ENCODE peak calls at places on chromosomes 7 and 10, in four cellular contexts. One of them, this sample, is unnamed.

GRCh38 chr7:119936876-119937275 is 336.1 kb upstream of the KCND2 start:
- DNase-seq in cardiac muscle cell: no peak
- DNase-seq in psoas muscle: no peak
- DNase-seq in brain microvascular endothelial cell: no peak
- DNase-seq in this sample: peak

GRCh38 chr10:48399056-48399541 is 92.6 kb downstream of the MAPK8 start:
- DNase-seq in cardiac muscle cell: no peak
- DNase-seq in psoas muscle: no peak
- DNase-seq in brain microvascular endothelial cell: no peak
- DNase-seq in this sample: no peak

GRCh38 chr10:24873281-24873683 is 79.1 kb downstream of the PRTFDC1 start:
- DNase-seq in cardiac muscle cell: peak
- DNase-seq in psoas muscle: no peak
- DNase-seq in brain microvascular endothelial cell: peak
- DNase-seq in this sample: peak

GRCh38 chr10:89845541-89846275 is 144.3 kb downstream of the KIF20B start:
- DNase-seq in cardiac muscle cell: peak
- DNase-seq in psoas muscle: no peak
- DNase-seq in brain microvascular endothelial cell: peak
- DNase-seq in this sample: no peak

GRCh38 chr10:84156768-84157167 is 16.8 kb upstream of the GPR15LG start:
- DNase-seq in cardiac muscle cell: peak
- DNase-seq in psoas muscle: no peak
- DNase-seq in brain microvascular endothelial cell: no peak
- DNase-seq in this sample: no peak

GRCh38 chr10:95391570-95392249 is 100.9 kb upstream of the PDLIM1 start:
- DNase-seq in cardiac muscle cell: peak
- DNase-seq in psoas muscle: no peak
- DNase-seq in brain microvascular endothelial cell: peak
- DNase-seq in this sample: peak

GRCh38 chr7:139860090-139860773 is 31.2 kb downstream of the TBXAS1 start:
- DNase-seq in cardiac muscle cell: no peak
- DNase-seq in psoas muscle: no peak
- DNase-seq in brain microvascular endothelial cell: no peak
- DNase-seq in this sample: no peak

GRCh38 chr7:18221377-18222290 is 194.0 kb upstream of the PRPS1L1 start:
- DNase-seq in cardiac muscle cell: peak
- DNase-seq in psoas muscle: no peak
- DNase-seq in brain microvascular endothelial cell: no peak
- DNase-seq in this sample: peak

GRCh38 chr7:107995184-107996071 is 7.5 kb downstream of the LAMB1 start:
- DNase-seq in cardiac muscle cell: peak
- DNase-seq in psoas muscle: no peak
- DNase-seq in brain microvascular endothelial cell: peak
- DNase-seq in this sample: peak

GRCh38 chr10:43851030-43851429 is 202.3 kb upstream of the ZNF32 start:
- DNase-seq in cardiac muscle cell: no peak
- DNase-seq in psoas muscle: no peak
- DNase-seq in brain microvascular endothelial cell: no peak
- DNase-seq in this sample: no peak

GRCh38 chr7:2601065-2601464 is 30.7 kb upstream of the TTYH3 start:
- DNase-seq in cardiac muscle cell: no peak
- DNase-seq in psoas muscle: no peak
- DNase-seq in brain microvascular endothelial cell: no peak
- DNase-seq in this sample: no peak

GRCh38 chr7:7569113-7569527 is 2.4 kb downstream of the MIOS start:
- DNase-seq in cardiac muscle cell: no peak
- DNase-seq in psoas muscle: no peak
- DNase-seq in brain microvascular endothelial cell: no peak
- DNase-seq in this sample: no peak

GRCh38 chr10:3197354-3198003 is 24.9 kb upstream of the PITRM1 start:
- DNase-seq in cardiac muscle cell: peak
- DNase-seq in psoas muscle: peak
- DNase-seq in brain microvascular endothelial cell: peak
- DNase-seq in this sample: peak

GRCh38 chr10:16520900-16521299 is 779 bp downstream of the C1QL3 start:
- DNase-seq in cardiac muscle cell: peak
- DNase-seq in psoas muscle: peak
- DNase-seq in brain microvascular endothelial cell: no peak
- DNase-seq in this sample: no peak

GRCh38 chr10:16521311-16522016 is at the start of gene C1QL3:
- DNase-seq in cardiac muscle cell: peak
- DNase-seq in psoas muscle: no peak
- DNase-seq in brain microvascular endothelial cell: no peak
- DNase-seq in this sample: no peak

GRCh38 chr10:16519908-16520861 is 1.5 kb downstream of the C1QL3 start:
- DNase-seq in cardiac muscle cell: no peak
- DNase-seq in psoas muscle: no peak
- DNase-seq in brain microvascular endothelial cell: no peak
- DNase-seq in this sample: no peak

GRCh38 chr10:16518822-16519221 is 2.9 kb downstream of the C1QL3 start:
- DNase-seq in cardiac muscle cell: no peak
- DNase-seq in psoas muscle: no peak
- DNase-seq in brain microvascular endothelial cell: no peak
- DNase-seq in this sample: no peak

GRCh38 chr10:16519250-16519907 is 2.3 kb downstream of the C1QL3 start:
- DNase-seq in cardiac muscle cell: no peak
- DNase-seq in psoas muscle: no peak
- DNase-seq in brain microvascular endothelial cell: no peak
- DNase-seq in this sample: peak
- H3K4me3 ChIP-seq in cardiac muscle cell: no peak
- H3K4me3 ChIP-seq in psoas muscle: peak
- H3K4me3 ChIP-seq in brain microvascular endothelial cell: peak
- H3K4me3 ChIP-seq in this sample: no peak

DNA sequence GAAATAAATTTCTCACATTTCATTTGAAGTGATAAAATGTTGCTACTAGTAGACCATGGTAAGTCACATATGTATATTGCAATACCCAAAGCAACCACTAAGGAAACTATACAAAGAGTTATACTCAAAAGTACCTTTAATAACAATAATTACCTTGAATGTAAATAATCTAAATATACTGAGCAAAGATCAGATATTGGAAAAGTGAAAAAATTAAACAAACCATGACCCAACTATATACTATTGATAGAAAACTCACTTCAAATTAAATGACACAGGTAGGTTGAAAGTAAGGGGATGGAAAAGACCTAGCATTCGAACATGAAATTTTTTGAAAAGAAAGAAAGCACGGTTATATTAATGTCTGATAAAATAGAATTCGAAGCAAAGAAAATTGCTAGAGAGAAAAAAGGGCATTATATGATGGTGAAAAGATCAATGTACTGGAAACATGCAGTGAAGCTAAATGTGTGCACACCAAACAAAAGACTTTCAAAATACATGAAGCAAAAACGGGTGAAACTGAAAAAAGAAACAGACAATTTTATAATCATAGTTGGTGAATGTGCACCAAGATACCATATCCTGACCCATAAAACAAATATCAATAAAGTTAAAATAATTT is 29.1 kb downstream of the TFPI2 start:
- DNase-seq in cardiac muscle cell: no peak
- DNase-seq in psoas muscle: no peak
- DNase-seq in brain microvascular endothelial cell: no peak
- DNase-seq in this sample: no peak
- TF ChIP-seq CTCF in cardiac muscle cell: peak
- TF ChIP-seq CTCF in psoas muscle: peak
- TF ChIP-seq CTCF in brain microvascular endothelial cell: no peak
- TF ChIP-seq CTCF in this sample: no peak

DNA sequence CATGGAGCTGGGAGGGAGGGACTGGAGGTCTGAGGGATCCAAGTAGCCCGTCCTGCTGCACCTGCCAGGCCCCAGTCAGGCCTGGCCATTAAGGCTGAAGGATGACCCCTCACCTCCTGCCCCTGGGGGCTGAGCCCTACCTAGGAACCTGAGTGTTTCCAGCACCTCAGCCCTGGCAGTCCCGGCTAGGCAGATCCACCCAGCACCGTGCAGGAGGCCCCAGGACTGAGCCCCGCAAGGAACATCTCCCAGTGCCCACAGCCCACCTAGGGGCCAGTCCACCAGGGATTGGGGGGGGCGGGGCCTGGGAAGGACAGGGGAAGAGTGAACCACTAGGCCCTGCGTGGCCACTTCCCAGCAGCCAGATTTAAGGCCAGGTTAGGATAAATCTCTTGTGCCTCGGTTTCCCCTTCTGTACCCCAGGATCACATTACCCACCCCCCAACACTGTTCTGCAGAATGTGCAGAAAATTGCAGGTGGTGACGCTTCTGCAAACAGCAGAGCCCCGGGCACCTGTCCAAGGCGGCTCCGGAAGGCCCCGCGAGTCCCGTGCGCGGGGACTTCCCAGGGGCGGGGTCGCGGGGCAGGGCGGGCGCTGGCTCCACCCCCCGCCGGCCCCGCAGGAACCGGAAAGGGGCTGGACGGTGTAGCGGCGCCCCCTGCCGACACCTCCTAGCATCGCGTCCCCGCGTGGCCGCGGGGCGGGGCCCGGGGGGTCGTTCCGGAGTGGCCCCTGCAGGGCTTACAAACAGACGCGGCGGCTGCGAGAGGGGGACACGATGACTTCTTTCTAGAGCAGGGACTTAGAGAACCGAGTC is 55.9 kb downstream of the PWWP2B start:
- DNase-seq in cardiac muscle cell: peak
- DNase-seq in psoas muscle: peak
- DNase-seq in brain microvascular endothelial cell: peak
- DNase-seq in this sample: peak
- H3K4me3 ChIP-seq in cardiac muscle cell: peak
- H3K4me3 ChIP-seq in psoas muscle: peak
- H3K4me3 ChIP-seq in brain microvascular endothelial cell: no peak
- H3K4me3 ChIP-seq in this sample: peak

GRCh38 chr10:120943542-120943941 is 92.4 kb downstream of the WDR11 start:
- DNase-seq in cardiac muscle cell: no peak
- DNase-seq in psoas muscle: no peak
- DNase-seq in brain microvascular endothelial cell: no peak
- DNase-seq in this sample: no peak

GRCh38 chr10:120941468-120941867 is 90.3 kb downstream of the WDR11 start:
- DNase-seq in cardiac muscle cell: no peak
- DNase-seq in psoas muscle: no peak
- DNase-seq in brain microvascular endothelial cell: no peak
- DNase-seq in this sample: no peak

GRCh38 chr10:120942806-120943413 is 91.7 kb downstream of the WDR11 start:
- DNase-seq in cardiac muscle cell: peak
- DNase-seq in psoas muscle: peak
- DNase-seq in brain microvascular endothelial cell: peak
- DNase-seq in this sample: peak

GRCh38 chr10:120938822-120939221 is 87.7 kb downstream of the WDR11 start:
- DNase-seq in cardiac muscle cell: no peak
- DNase-seq in psoas muscle: no peak
- DNase-seq in brain microvascular endothelial cell: no peak
- DNase-seq in this sample: no peak

GRCh38 chr10:120940299-120940900 is 89.2 kb downstream of the WDR11 start:
- DNase-seq in cardiac muscle cell: no peak
- DNase-seq in psoas muscle: no peak
- DNase-seq in brain microvascular endothelial cell: no peak
- DNase-seq in this sample: no peak
- TF ChIP-seq CTCF in cardiac muscle cell: no peak
- TF ChIP-seq CTCF in psoas muscle: no peak
- TF ChIP-seq CTCF in brain microvascular endothelial cell: no peak
- TF ChIP-seq CTCF in this sample: no peak

GRCh38 chr10:79197558-79197957 is 128.8 kb downstream of the ZMIZ1 start:
- DNase-seq in cardiac muscle cell: no peak
- DNase-seq in psoas muscle: no peak
- DNase-seq in brain microvascular endothelial cell: no peak
- DNase-seq in this sample: no peak

GRCh38 chr10:79193694-79194382 is 125.1 kb downstream of the ZMIZ1 start:
- DNase-seq in cardiac muscle cell: no peak
- DNase-seq in psoas muscle: no peak
- DNase-seq in brain microvascular endothelial cell: no peak
- DNase-seq in this sample: no peak

GRCh38 chr10:79192677-79193003 is 123.9 kb downstream of the ZMIZ1 start:
- DNase-seq in cardiac muscle cell: peak
- DNase-seq in psoas muscle: peak
- DNase-seq in brain microvascular endothelial cell: no peak
- DNase-seq in this sample: peak

GRCh38 chr10:79196470-79197461 is 128.0 kb downstream of the ZMIZ1 start:
- DNase-seq in cardiac muscle cell: peak
- DNase-seq in psoas muscle: peak
- DNase-seq in brain microvascular endothelial cell: no peak
- DNase-seq in this sample: peak

DNA sequence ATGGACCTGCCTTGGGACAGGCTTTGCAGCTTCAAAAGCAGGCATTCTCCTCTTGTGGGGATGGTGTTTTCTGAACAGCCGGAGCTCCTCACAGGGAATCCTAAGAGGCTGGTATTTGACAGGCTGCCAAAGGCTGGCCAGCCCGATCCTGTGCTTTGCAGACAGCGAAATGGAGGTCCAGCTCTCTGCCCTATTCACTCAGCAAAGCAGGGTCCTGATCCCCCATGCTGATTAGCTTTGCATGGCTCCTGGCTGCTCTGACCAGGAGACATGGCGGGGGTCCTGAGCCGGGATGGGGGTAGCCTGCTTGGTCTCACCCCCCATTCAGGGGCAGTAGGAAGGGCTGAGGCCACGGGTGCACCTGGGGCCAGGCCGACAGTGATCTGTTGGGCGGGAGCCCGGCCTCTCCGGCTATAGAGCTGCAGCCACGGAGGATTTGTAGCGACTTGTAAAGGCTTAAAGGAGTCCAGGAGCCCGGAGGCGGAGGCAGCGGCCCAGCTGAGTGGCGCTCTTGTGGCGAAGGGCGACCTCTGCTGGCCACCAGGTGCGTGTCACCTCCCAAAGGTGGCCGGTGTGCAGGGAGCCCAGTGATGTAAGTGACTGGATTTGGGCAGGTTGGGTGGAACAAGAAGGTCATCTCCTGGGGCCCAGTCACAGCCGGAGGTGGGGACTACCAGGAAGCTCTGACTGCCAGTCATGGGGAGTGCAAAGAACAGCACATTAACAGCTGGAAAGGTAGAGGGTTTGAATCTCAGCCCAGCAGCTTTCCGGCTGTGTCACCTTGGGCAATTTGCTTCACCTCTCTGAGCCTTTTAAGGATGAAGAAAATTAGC is 126.5 kb downstream of the ZMIZ1 start:
- DNase-seq in cardiac muscle cell: peak
- DNase-seq in psoas muscle: peak
- DNase-seq in brain microvascular endothelial cell: peak
- DNase-seq in this sample: peak
- H3K4me3 ChIP-seq in cardiac muscle cell: no peak
- H3K4me3 ChIP-seq in psoas muscle: peak
- H3K4me3 ChIP-seq in brain microvascular endothelial cell: no peak
- H3K4me3 ChIP-seq in this sample: no peak

GRCh38 chr7:38316733-38317360 is 43.4 kb upstream of the TARP start:
- DNase-seq in cardiac muscle cell: no peak
- DNase-seq in psoas muscle: no peak
- DNase-seq in brain microvascular endothelial cell: no peak
- DNase-seq in this sample: no peak

GRCh38 chr7:38318241-38318640 is 44.8 kb upstream of the TARP start:
- DNase-seq in cardiac muscle cell: no peak
- DNase-seq in psoas muscle: no peak
- DNase-seq in brain microvascular endothelial cell: no peak
- DNase-seq in this sample: no peak

GRCh38 chr7:38319873-38320272 is 46.4 kb upstream of the TARP start:
- DNase-seq in cardiac muscle cell: no peak
- DNase-seq in psoas muscle: no peak
- DNase-seq in brain microvascular endothelial cell: no peak
- DNase-seq in this sample: no peak

GRCh38 chr7:38317457-38318037 is 44.1 kb upstream of the TARP start:
- DNase-seq in cardiac muscle cell: no peak
- DNase-seq in psoas muscle: no peak
- DNase-seq in brain microvascular endothelial cell: no peak
- DNase-seq in this sample: no peak

GRCh38 chr7:38318803-38319416 is 45.5 kb upstream of the TARP start:
- DNase-seq in cardiac muscle cell: peak
- DNase-seq in psoas muscle: no peak
- DNase-seq in brain microvascular endothelial cell: peak
- DNase-seq in this sample: peak
- TF ChIP-seq CTCF in cardiac muscle cell: peak
- TF ChIP-seq CTCF in psoas muscle: peak
- TF ChIP-seq CTCF in brain microvascular endothelial cell: peak
- TF ChIP-seq CTCF in this sample: peak

GRCh38 chr7:159030490-159031134 is 114.1 kb downstream of the VIPR2 start:
- DNase-seq in cardiac muscle cell: peak
- DNase-seq in psoas muscle: peak
- DNase-seq in brain microvascular endothelial cell: peak
- DNase-seq in this sample: no peak
- H3K4me3 ChIP-seq in cardiac muscle cell: peak
- H3K4me3 ChIP-seq in psoas muscle: peak
- H3K4me3 ChIP-seq in brain microvascular endothelial cell: peak
- H3K4me3 ChIP-seq in this sample: no peak

This sample was measured in foreskin fibroblast.